ENCODE peak calls at places on chromosomes 4 and X, in six cellular contexts. One of them, this sample, is unnamed.

GRCh38 chrX:125505207-125505606 is 185.5 kb downstream of the TEX13C start:
- DNase-seq in left ventricle myocardium inferior: no peak
- DNase-seq in stimulated activated CD8-positive, alpha-beta memory T cell treated with anti-CD3 and anti-CD28 coated beads, Interleukin-7, amount 100 ng/mL, for 24 hours: no peak
- DNase-seq in HT-29: no peak
- DNase-seq in activated T-cell treated with anti-CD3 and anti-CD28 coated beads, Interleukin-2, amount 50 U/mL, for 4 hours: no peak
- DNase-seq in adrenal gland: no peak
- DNase-seq in this sample: no peak

GRCh38 chrX:2892816-2893215 is 36.3 kb downstream of the ARSD start:
- DNase-seq in HT-29: no peak
- DNase-seq in stimulated activated CD8-positive, alpha-beta memory T cell treated with anti-CD3 and anti-CD28 coated beads, Interleukin-7, amount 100 ng/mL, for 24 hours: no peak
- DNase-seq in left ventricle myocardium inferior: no peak
- DNase-seq in activated T-cell treated with anti-CD3 and anti-CD28 coated beads, Interleukin-2, amount 50 U/mL, for 4 hours: no peak
- DNase-seq in adrenal gland: no peak
- DNase-seq in this sample: no peak

GRCh38 chr4:158810487-158811215 is 41.8 kb downstream of the FNIP2 start:
- DNase-seq in stimulated activated CD8-positive, alpha-beta memory T cell treated with anti-CD3 and anti-CD28 coated beads, Interleukin-7, amount 100 ng/mL, for 24 hours: no peak
- DNase-seq in HT-29: peak
- DNase-seq in adrenal gland: peak
- DNase-seq in activated T-cell treated with anti-CD3 and anti-CD28 coated beads, Interleukin-2, amount 50 U/mL, for 4 hours: no peak
- DNase-seq in left ventricle myocardium inferior: peak
- DNase-seq in this sample: peak

GRCh38 chr4:109915385-109916002 is 2.8 kb downstream of the EGF start:
- DNase-seq in HT-29: no peak
- DNase-seq in activated T-cell treated with anti-CD3 and anti-CD28 coated beads, Interleukin-2, amount 50 U/mL, for 4 hours: no peak
- DNase-seq in left ventricle myocardium inferior: no peak
- DNase-seq in adrenal gland: no peak
- DNase-seq in stimulated activated CD8-positive, alpha-beta memory T cell treated with anti-CD3 and anti-CD28 coated beads, Interleukin-7, amount 100 ng/mL, for 24 hours: no peak
- DNase-seq in this sample: no peak

GRCh38 chrX:47595701-47596655 is 13.7 kb downstream of the TIMP1 start:
- DNase-seq in left ventricle myocardium inferior: no peak
- DNase-seq in stimulated activated CD8-positive, alpha-beta memory T cell treated with anti-CD3 and anti-CD28 coated beads, Interleukin-7, amount 100 ng/mL, for 24 hours: no peak
- DNase-seq in adrenal gland: no peak
- DNase-seq in activated T-cell treated with anti-CD3 and anti-CD28 coated beads, Interleukin-2, amount 50 U/mL, for 4 hours: no peak
- DNase-seq in HT-29: no peak
- DNase-seq in this sample: no peak

GRCh38 chr4:21596521-21596920 is 352.1 kb downstream of the KCNIP4 start:
- DNase-seq in activated T-cell treated with anti-CD3 and anti-CD28 coated beads, Interleukin-2, amount 50 U/mL, for 4 hours: no peak
- DNase-seq in HT-29: no peak
- DNase-seq in adrenal gland: no peak
- DNase-seq in left ventricle myocardium inferior: no peak
- DNase-seq in stimulated activated CD8-positive, alpha-beta memory T cell treated with anti-CD3 and anti-CD28 coated beads, Interleukin-7, amount 100 ng/mL, for 24 hours: no peak
- DNase-seq in this sample: no peak

GRCh38 chr4:47647029-47647428 is 162.0 kb downstream of the ATP10D start:
- DNase-seq in activated T-cell treated with anti-CD3 and anti-CD28 coated beads, Interleukin-2, amount 50 U/mL, for 4 hours: no peak
- DNase-seq in HT-29: no peak
- DNase-seq in left ventricle myocardium inferior: no peak
- DNase-seq in stimulated activated CD8-positive, alpha-beta memory T cell treated with anti-CD3 and anti-CD28 coated beads, Interleukin-7, amount 100 ng/mL, for 24 hours: no peak
- DNase-seq in adrenal gland: no peak
- DNase-seq in this sample: no peak

GRCh38 chr4:61210186-61210939 is 10.2 kb downstream of the ADGRL3 start:
- DNase-seq in stimulated activated CD8-positive, alpha-beta memory T cell treated with anti-CD3 and anti-CD28 coated beads, Interleukin-7, amount 100 ng/mL, for 24 hours: no peak
- DNase-seq in adrenal gland: no peak
- DNase-seq in left ventricle myocardium inferior: no peak
- DNase-seq in activated T-cell treated with anti-CD3 and anti-CD28 coated beads, Interleukin-2, amount 50 U/mL, for 4 hours: no peak
- DNase-seq in HT-29: no peak
- DNase-seq in this sample: no peak

GRCh38 chr4:137896221-137896737 is 345.9 kb downstream of the SLC7A11 start:
- DNase-seq in left ventricle myocardium inferior: no peak
- DNase-seq in stimulated activated CD8-positive, alpha-beta memory T cell treated with anti-CD3 and anti-CD28 coated beads, Interleukin-7, amount 100 ng/mL, for 24 hours: no peak
- DNase-seq in adrenal gland: no peak
- DNase-seq in activated T-cell treated with anti-CD3 and anti-CD28 coated beads, Interleukin-2, amount 50 U/mL, for 4 hours: no peak
- DNase-seq in HT-29: no peak
- DNase-seq in this sample: peak

GRCh38 chr4:7539186-7539585 is 104.5 kb upstream of the PSAPL1 start:
- DNase-seq in adrenal gland: no peak
- DNase-seq in stimulated activated CD8-positive, alpha-beta memory T cell treated with anti-CD3 and anti-CD28 coated beads, Interleukin-7, amount 100 ng/mL, for 24 hours: no peak
- DNase-seq in HT-29: no peak
- DNase-seq in left ventricle myocardium inferior: no peak
- DNase-seq in activated T-cell treated with anti-CD3 and anti-CD28 coated beads, Interleukin-2, amount 50 U/mL, for 4 hours: no peak
- DNase-seq in this sample: no peak